ENCODE peak calls at places on chromosomes 12 and 14, in four cellular contexts. V is caudate nucleus, W is heart right ventricle, J is Right ventricle myocardium superior. X is an unnamed sample.

GRCh38 chr12:95977764-95978305 is 18.3 kb downstream of the HAL start:
- DNase-seq in V (no peak), W (no peak), J (no peak), X (no peak)

GRCh38 chr12:40505327-40505726 is 186.9 kb upstream of the CNTN1 start:
- DNase-seq in J (no peak), W (no peak), V (no peak), X (no peak)

GRCh38 chr12:27575780-27576154 is 51.8 kb downstream of the PPFIBP1 start:
- DNase-seq in W (no peak), V (no peak), J (no peak), X (no peak)

GRCh38 chr12:114306646-114307045 is 99.3 kb downstream of the TBX5 start:
- DNase-seq in W (no peak), V (no peak), J (no peak), X (no peak)

GRCh38 chr14:101509730-101510371 is 51.4 kb upstream of the DIO3 start:
- DNase-seq in V (peak), W (no peak), J (no peak), X (no peak)

GRCh38 chr12:93738199-93739058 is 61.3 kb downstream of the CRADD start:
- DNase-seq in W (no peak), V (no peak), J (no peak), X (no peak)

GRCh38 chr12:116933101-116933500 is 22.4 kb downstream of the FBXW8 start:
- DNase-seq in V (no peak), W (no peak), J (no peak), X (no peak)

GRCh38 chr12:1761857-1762256 is 58.5 kb upstream of the LRTM2 start:
- DNase-seq in J (no peak), V (no peak), W (no peak), X (no peak)

GRCh38 chr14:74519316-74520074 is 25.9 kb downstream of the ISCA2 start:
- DNase-seq in J (peak), W (no peak), V (no peak), X (no peak)

GRCh38 chr14:78254911-78255431 is 84.8 kb downstream of the NRXN3 start:
- DNase-seq in V (no peak), J (no peak), W (no peak), X (no peak)

GRCh38 chr14:102770910-102771543 is 6.2 kb upstream of the TRAF3 start:
- DNase-seq in J (no peak), V (no peak), W (no peak), X (no peak)

GRCh38 chr12:61097991-61098580 is 1162.1 kb upstream of the USP15 start:
- DNase-seq in J (peak), W (no peak), V (no peak), X (no peak)

X was measured in NCI-H82.